ENCODE peak calls at places on chromosomes 12 and 14, in eight cellular contexts. R is NCI-H1694, P is GM19239, B is HAP-1, U is lung microvascular endothelial cell, C is left ventricle myocardium inferior, F is fibroblast of lung, J is lung. N is an unnamed sample.

GRCh38 chr14:46034305-46034704 is 617.3 kb downstream of the RPL10L start:
- DNase-seq in U (no peak), F (no peak), C (no peak), J (no peak), B (no peak), P (no peak), R (no peak), N (no peak)

GRCh38 chr12:79409562-79409961 is 281.2 kb downstream of the PAWR start:
- DNase-seq in P (no peak), F (peak), U (no peak), B (no peak), C (no peak), R (no peak), J (no peak), N (no peak)

GRCh38 chr14:21025374-21026151 is 702 bp upstream of the NDRG2 start:
- DNase-seq in B (no peak), F (no peak), P (no peak), R (no peak), C (peak), U (no peak), J (no peak), N (no peak)

GRCh38 chr12:32501835-32502333 is 102.5 kb downstream of the FGD4 start:
- DNase-seq in R (peak), F (peak), J (no peak), U (peak), P (no peak), C (no peak), B (peak), N (peak)

GRCh38 chr14:32224731-32225377 is 21.8 kb upstream of the RNU6-8 start:
- DNase-seq in P (no peak), J (no peak), R (peak), U (peak), B (peak), F (peak), C (no peak), N (peak)

GRCh38 chr14:24366375-24366663 is 1.7 kb upstream of the NFATC4 start:
- DNase-seq in F (no peak), U (no peak), J (no peak), C (no peak), P (no peak), R (no peak), B (no peak), N (no peak)

GRCh38 chr14:104137297-104138097 is 890 bp upstream of the KIF26A start:
- DNase-seq in B (peak), F (peak), U (peak), C (peak), P (peak), J (no peak), R (peak), N (no peak)

GRCh38 chr12:119154435-119154818 is 24.3 kb upstream of the HSPB8 start:
- DNase-seq in J (no peak), C (no peak), P (no peak), U (no peak), R (no peak), B (no peak), F (no peak), N (no peak)

GRCh38 chr12:89899651-89900050 is 191.0 kb upstream of the ATP2B1 start:
- DNase-seq in R (no peak), P (no peak), F (no peak), C (no peak), U (no peak), B (no peak), J (no peak), N (no peak)

GRCh38 chr12:34392741-34393085 is 370.4 kb downstream of the ALG10 start:
- DNase-seq in P (no peak), R (no peak), F (no peak), J (no peak), C (peak), U (no peak), B (no peak), N (no peak)

GRCh38 chr12:22712083-22712482 is 87.1 kb downstream of the ETNK1 start:
- DNase-seq in F (no peak), C (no peak), U (no peak), R (no peak), B (no peak), P (no peak), J (no peak), N (no peak)

GRCh38 chr14:30138517-30138916 is 210.9 kb upstream of the PRKD1 start:
- DNase-seq in C (no peak), R (no peak), P (no peak), U (no peak), J (no peak), F (peak), B (no peak), N (no peak)

GRCh38 chr12:65504417-65504816 is 225.9 kb downstream of the MSRB3 start:
- DNase-seq in F (no peak), J (no peak), B (no peak), R (no peak), U (no peak), C (no peak), P (no peak), N (no peak)

GRCh38 chr12:47746523-47746922 is 12.2 kb downstream of the RAPGEF3 start:
- DNase-seq in C (no peak), B (no peak), F (no peak), J (no peak), P (no peak), R (no peak), U (no peak), N (no peak)

GRCh38 chr14:80638620-80639215 is 302.8 kb downstream of the CEP128 start:
- DNase-seq in F (peak), R (no peak), C (no peak), B (no peak), J (no peak), U (peak), P (no peak), N (no peak)

GRCh38 chr12:95700316-95700785 is 90.2 kb downstream of the NTN4 start:
- DNase-seq in C (no peak), U (peak), F (peak), R (no peak), J (no peak), P (peak), B (no peak), N (no peak)

N was measured in NCI-H2081 treated with DMSO at 0.1 percent for 48 hours.